ENCODE peak calls at places on chromosomes 13 and 19, in four cellular contexts. P is H1, N is HepG2, C is GM12878. Z is an unnamed sample.

GRCh38 chr19:40465025-40465780 is at the start of gene BLVRB:
- DNase-seq in P (no peak), C (no peak), N (peak), Z (no peak)

GRCh38 chr19:18852634-18853033 is 20.9 kb downstream of the UPF1 start:
- DNase-seq in P (no peak), C (no peak), N (no peak), Z (no peak)

GRCh38 chr13:110055089-110055488 is 251.9 kb downstream of the COL4A1 start:
- DNase-seq in P (no peak), N (no peak), C (no peak), Z (no peak)

GRCh38 chr19:15487038-15487437 is 7.7 kb upstream of the PGLYRP2 start:
- DNase-seq in P (no peak), C (no peak), N (no peak), Z (no peak)

GRCh38 chr13:27141746-27142145 is 29.9 kb downstream of the USP12 start:
- DNase-seq in P (no peak), C (no peak), N (no peak), Z (no peak)

GRCh38 chr13:103238441-103238840 is 172.2 kb upstream of the SLC10A2 start:
- DNase-seq in N (no peak), C (no peak), P (no peak), Z (no peak)

GRCh38 chr13:99454518-99455183 is 46.6 kb upstream of the TM9SF2 start:
- DNase-seq in C (no peak), N (no peak), P (no peak), Z (no peak)

GRCh38 chr13:112128052-112128610 is 61.2 kb downstream of the SOX1 start:
- DNase-seq in P (no peak), C (no peak), N (no peak), Z (no peak)

GRCh38 chr19:42316223-42317211 is 3.4 kb downstream of the TMEM145 start:
- DNase-seq in P (no peak), N (peak), C (peak), Z (no peak)

GRCh38 chr19:17078038-17078919 is 2.7 kb downstream of the MYO9B start:
- DNase-seq in C (no peak), N (no peak), P (no peak), Z (no peak)
- TF ChIP-seq ZNF274 in C (no peak), N (no peak), P (no peak), Z (no peak)

DNA sequence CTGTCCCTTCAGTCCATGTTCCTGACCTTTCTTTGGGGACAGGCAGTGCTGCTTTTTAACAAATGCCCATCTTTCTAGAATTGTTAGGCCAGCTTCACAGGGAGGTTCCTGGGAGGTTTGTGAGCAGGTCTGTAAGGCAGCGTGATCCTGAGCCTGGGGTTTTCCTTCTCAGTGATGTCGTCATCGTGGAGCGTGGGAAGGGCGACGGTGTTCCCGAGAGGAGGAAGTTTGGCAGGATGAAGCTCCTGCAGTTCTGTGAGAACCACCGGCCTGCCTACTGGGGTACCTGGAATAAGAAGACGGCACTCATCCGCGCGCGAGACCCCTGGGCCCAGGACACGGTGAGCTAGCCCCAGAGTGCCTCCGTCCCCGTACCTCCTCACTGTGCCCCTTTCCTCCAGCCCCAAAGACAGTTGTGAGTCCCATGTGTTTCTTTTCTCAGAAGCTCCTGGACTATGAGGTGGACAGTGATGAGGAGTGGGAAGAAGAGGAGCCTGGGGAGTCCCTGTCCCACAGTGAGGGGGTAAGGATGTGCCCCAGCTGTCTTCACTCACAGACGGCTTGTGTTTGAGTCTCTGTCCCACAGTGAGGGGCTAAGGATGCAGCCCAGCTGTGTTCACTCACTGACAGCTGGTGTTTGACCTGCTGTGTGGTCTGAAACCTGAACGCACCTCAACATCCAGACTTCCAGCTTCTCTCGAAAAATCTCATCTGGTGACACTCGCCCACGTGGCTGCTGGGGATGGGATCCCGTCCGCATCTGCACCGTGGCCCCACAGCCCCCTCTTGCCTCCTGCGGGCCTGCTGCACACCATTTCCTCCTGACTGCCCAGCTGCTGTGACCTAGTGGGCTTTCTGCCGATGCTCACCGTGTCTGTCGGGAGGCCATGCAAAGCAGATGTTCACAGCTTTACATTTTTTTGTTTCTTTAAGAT is 27.1 kb downstream of the CHAF1A start:
- DNase-seq in N (no peak), P (no peak), C (no peak), Z (no peak)
- H3K9ac ChIP-seq in N (no peak), P (no peak), C (no peak), Z (no peak)

DNA sequence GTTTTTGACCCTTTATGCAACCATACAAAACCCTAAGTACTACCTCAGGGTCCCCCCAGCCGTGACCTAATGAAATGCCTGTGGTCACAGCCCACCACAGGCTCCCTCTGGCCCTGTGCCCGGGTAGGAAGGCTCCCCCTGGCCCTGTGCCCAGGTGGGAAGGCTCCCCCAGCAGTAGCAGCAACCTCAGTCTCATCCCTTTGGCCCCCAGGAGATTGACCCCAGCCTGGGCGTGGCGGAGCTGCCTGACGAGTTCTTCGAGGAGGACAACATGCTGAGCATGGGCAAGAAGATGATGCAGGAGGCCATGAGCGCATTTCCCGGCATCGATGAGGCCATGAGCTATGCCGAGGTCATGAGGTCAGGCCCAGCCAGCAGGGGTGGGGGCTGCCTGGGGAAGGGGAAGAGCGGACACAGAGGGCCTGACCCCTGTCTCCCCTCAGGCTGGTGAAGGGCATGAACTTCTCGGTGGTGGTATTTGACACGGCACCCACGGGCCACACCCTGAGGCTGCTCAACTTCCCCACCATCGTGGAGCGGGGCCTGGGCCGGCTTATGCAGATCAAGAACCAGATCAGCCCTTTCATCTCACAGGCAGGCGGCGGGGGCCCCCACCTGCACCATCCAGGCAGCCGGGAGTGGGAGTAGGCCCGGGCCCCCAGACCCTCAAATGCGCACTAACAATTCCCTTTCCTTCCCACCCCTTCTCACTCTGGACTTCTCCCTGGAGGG is 6.3 kb upstream of the BEST2 start:
- DNase-seq in N (no peak), C (no peak), P (no peak), Z (no peak)
- TF ChIP-seq SUZ12 in N (no peak), C (no peak), P (no peak), Z (no peak)

DNA sequence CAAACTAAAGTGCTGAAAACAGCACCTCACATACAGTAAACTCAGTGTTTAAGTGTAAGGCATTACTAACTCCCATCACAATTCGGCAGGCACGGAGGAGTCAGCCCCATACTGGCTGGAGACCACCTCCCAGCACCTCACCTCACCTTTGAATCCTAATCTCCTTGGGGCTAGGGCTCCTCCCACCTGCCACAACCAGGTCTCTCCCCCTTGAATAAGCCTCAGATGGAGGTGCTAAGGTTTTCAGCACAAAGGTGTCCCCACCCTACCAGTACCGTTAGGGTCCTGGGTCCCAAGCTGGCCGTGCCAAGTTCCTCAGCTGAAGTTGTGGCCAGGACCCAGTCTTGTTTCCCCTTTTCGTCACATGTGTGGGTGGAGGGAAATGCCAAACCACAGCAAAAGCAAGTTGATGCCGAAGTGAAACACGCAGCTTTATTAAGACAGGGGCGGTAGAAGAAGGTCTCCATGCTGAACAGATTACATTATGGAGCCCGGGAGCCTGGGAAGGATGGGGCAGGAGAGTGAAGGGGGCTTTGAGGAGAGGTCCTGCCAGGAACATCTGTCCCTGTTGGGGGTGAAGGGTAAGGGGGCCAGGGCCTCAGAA is at the start of gene IGFLR1:
- DNase-seq in P (no peak), C (peak), N (no peak), Z (no peak)
- TF ChIP-seq ZNF274 in P (no peak), C (no peak), N (no peak), Z (no peak)

DNA sequence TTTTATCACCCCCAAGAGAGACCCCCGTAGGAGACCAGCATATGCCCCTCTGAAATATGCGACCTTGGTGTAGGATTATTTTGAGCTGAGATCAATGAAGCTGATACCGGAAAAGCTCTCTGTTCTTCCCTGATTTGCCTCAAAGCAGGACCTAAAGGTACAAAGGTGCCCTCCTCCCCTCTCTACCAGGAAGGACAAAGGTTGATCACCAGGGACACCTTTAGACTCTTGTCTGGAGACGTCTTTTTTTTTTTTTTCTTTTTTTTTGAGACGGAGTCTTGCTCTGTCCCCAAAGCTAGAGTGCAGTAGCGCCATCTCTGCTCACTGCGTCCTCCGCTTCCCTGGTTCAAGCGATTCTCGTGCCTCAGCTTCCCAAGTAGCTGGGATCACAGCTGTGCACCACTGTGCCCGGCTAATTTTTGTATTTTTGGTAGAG is 792 bp upstream of the PEX11G start:
- DNase-seq in C (no peak), P (no peak), N (no peak), Z (no peak)
- H3K9ac ChIP-seq in C (no peak), P (no peak), N (no peak), Z (peak)

GRCh38 chr19:56092685-56093631 is 28.1 kb downstream of the ZNF787 start:
- DNase-seq in N (no peak), C (no peak), P (no peak), Z (no peak)

GRCh38 chr19:56096665-56097064 is 24.4 kb downstream of the ZNF787 start:
- DNase-seq in P (no peak), N (no peak), C (no peak), Z (no peak)

GRCh38 chr19:56097306-56097705 is 23.8 kb downstream of the ZNF787 start:
- DNase-seq in N (no peak), P (no peak), C (no peak), Z (no peak)

GRCh38 chr19:56091751-56092546 is 29.1 kb downstream of the ZNF787 start:
- DNase-seq in P (no peak), C (no peak), N (no peak), Z (no peak)

DNA sequence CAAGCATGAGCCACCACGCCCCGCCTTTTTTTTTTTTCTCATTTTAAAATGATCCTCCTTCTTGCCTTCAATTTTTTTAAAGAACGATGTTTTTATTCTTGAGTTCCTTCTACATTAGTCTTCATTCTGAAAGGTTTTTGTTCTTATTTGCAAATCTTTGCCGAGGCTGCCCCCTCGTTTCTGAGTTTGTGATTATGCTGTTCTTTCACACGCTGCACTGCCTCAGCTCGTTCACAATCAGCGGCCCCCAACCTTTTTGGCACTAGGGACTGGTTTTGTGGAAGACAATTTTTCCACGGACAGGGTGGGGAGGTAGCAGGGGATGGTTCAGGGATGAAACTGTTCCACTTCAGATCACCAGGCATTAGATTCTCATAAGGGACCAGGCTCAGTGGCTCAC is 26.6 kb downstream of the ZNF787 start:
- DNase-seq in C (no peak), N (no peak), P (no peak), Z (no peak)
- TF ChIP-seq SUZ12 in C (no peak), N (no peak), P (no peak), Z (no peak)

DNA sequence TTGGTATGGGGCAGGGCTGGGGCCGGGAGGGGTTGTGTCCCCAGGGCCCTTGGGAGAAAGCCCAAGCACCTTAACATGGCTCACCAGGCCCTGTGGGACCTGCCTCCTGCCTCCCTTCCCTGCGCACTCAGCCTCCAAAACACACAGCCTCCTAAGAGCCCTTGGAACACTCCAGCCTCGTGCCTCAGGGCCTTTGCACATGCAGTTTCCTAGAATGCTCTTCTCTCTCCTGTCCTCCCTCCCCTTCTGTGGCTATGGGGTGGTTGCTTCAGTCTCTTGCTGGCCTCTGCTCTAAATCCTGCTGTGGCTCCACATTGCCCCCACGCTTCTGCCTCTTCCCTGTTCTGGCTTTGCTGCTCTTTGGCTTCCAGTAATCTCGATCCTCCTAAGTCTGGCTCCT is 23.7 kb downstream of the HIF3A start:
- DNase-seq in P (no peak), C (no peak), N (no peak), Z (no peak)
- TF ChIP-seq ZNF274 in P (no peak), C (no peak), N (no peak), Z (no peak)

Z was measured in NT2/D1.